ENCODE peak calls at places on chromosomes 12 and 14, in four cellular contexts. X, E, W and T are unnamed samples.

GRCh38 chr14:80164991-80165390 is 46.3 kb downstream of the DIO2 start:
- DNase-seq in X (no peak), E (no peak), W (no peak), T (no peak)

GRCh38 chr12:132491349-132491663 is 1.4 kb downstream of the FBRSL1 start:
- DNase-seq in X (no peak), E (no peak), W (no peak), T (no peak)

GRCh38 chr12:89960011-89960507 is 251.4 kb upstream of the ATP2B1 start:
- DNase-seq in E (no peak), W (no peak), X (no peak), T (no peak)

GRCh38 chr12:1611775-1612174 is 17.3 kb upstream of the WNT5B start:
- DNase-seq in E (no peak), W (no peak), X (no peak), T (no peak)

GRCh38 chr12:20370001-20370381 is 1.7 kb downstream of the PDE3A start:
- DNase-seq in E (no peak), W (no peak), X (no peak), T (no peak)

GRCh38 chr12:4353785-4354208 is 25.7 kb downstream of the FGF23 start:
- DNase-seq in E (no peak), X (no peak), W (no peak), T (no peak)

GRCh38 chr14:65910108-65910507 is 497.6 kb downstream of the FUT8 start:
- DNase-seq in W (no peak), X (no peak), E (no peak), T (no peak)

GRCh38 chr12:6650832-6651231 is 3.6 kb upstream of the ACRBP start:
- DNase-seq in X (no peak), W (no peak), E (no peak), T (no peak)

GRCh38 chr14:22890416-22890815 is 7.4 kb downstream of the REM2 start:
- DNase-seq in X (no peak), W (no peak), E (no peak), T (no peak)

GRCh38 chr12:21893924-21894323 is 47.3 kb downstream of the ABCC9 start:
- DNase-seq in X (no peak), E (no peak), W (no peak), T (no peak)

GRCh38 chr12:132904718-132905328 is 17.4 kb upstream of the CHFR start:
- DNase-seq in W (no peak), X (peak), E (peak), T (peak)

DNA sequence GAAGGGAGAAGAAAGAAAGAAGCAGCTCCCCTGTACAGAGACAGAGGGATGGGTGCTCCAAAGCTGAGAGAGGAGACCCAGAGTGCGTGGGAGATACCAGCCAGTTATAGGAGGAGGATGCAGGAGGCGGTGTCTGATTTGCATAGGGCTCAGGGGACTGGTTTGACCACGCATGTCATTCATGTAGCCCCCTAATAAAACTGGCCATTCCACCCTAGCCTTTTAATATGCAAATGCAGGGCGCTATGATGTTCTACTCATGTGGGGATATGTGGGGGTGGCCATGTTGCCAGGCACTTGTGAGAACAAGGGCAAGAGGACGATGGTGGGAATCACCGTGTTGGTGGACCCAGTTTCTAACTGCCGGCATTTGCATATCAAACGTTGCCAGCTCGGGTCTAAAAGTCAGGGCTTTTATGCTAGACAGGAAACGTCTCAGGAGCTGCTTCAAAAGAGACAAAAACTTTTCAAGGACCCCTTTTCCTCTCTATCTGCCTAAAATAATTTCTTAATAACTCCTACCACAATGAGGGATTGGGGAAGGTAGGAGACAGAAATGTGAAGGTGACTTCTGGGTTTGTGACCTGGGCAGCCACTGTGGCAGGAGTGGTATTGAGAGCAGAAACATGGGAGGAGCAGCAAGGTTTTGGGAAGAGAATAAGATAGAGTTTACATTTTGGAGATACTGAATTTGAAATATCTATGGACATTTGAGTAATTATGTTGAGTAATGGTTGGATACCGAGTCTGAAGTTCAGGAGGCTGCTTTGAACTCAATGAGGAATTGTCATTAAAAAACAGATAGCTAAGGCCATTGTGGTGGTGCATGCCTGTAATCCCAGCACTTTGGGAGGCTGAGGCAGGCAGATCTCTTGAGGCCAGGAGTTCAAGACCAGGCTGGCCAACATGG is 2.2 kb upstream of the ATXN3 start:
- DNase-seq in W (no peak), X (peak), E (no peak), T (no peak)
- TF ChIP-seq POLR2AphosphoS5 in W (no peak), X (peak), E (no peak), T (no peak)

DNA sequence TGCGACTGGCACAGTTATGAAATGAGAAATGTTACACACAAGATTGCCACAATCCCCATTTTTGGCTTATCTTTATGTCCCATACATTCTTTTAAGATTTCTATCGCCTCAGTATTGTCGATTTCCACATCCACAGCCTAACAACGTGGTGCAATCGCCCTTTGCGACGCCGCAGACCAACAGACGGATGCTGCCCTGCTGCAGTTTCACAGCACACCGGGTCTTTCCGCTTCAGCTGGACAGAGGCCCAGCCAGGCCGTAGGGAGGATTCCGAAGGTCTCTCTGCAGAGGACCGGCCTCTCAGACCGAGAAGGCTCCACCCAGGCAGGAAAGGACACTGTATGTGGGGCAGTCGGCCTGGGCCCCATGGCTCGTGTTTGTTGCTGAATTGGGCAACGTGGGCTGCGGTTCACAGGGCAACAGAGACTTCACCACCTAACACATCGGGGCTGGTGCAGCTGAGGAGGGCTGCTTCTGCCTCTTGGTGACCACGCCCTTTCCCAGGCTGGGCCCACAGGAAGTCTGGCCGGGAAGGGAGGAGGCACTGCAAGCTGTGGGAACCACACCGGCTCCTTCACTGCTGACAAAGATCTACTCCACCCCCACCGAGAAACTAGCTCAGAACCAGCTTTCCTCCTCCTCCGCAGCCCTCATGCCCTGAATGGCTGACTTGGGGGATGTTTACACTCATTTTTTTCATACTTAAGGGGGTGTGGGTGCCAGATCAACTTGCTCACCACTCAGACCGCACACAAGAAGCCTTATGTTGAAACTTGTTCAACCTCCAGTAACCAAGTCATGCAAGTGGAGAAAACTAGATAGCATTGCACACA is 32.9 kb upstream of the MDM1 start:
- DNase-seq in E (peak), X (peak), W (peak), T (peak)
- TF ChIP-seq POLR2AphosphoS5 in E (peak), X (no peak), W (peak), T (peak)

GRCh38 chr14:55047301-55048053 is 4.0 kb upstream of the MAPK1IP1L start:
- DNase-seq in W (no peak), E (no peak), X (no peak), T (no peak)
- TF ChIP-seq POLR2AphosphoS5 in W (no peak), E (no peak), X (no peak), T (no peak)

DNA sequence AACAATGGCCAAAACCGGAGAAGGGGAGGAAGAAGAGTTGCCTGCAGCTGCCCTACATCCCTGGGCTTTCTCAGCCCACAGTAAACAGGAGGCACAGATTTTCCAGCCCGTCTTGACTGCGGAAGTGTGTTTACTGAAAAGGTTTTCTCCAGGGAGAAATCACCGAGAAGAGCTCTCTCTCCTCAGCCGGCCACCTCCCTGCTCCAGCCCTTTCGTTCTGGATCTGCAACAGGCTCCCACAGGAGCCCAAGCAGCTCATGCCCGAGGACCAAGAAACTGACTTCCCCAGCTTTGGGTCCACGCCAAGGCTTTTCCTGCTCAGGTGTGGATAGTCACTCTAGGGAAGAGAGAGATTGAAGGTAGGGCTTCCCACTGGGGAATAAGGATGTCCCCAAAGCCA is 61.7 kb downstream of the BCL11B start:
- DNase-seq in E (no peak), W (no peak), X (no peak), T (no peak)
- TF ChIP-seq POLR2AphosphoS5 in E (no peak), W (no peak), X (no peak), T (no peak)

DNA sequence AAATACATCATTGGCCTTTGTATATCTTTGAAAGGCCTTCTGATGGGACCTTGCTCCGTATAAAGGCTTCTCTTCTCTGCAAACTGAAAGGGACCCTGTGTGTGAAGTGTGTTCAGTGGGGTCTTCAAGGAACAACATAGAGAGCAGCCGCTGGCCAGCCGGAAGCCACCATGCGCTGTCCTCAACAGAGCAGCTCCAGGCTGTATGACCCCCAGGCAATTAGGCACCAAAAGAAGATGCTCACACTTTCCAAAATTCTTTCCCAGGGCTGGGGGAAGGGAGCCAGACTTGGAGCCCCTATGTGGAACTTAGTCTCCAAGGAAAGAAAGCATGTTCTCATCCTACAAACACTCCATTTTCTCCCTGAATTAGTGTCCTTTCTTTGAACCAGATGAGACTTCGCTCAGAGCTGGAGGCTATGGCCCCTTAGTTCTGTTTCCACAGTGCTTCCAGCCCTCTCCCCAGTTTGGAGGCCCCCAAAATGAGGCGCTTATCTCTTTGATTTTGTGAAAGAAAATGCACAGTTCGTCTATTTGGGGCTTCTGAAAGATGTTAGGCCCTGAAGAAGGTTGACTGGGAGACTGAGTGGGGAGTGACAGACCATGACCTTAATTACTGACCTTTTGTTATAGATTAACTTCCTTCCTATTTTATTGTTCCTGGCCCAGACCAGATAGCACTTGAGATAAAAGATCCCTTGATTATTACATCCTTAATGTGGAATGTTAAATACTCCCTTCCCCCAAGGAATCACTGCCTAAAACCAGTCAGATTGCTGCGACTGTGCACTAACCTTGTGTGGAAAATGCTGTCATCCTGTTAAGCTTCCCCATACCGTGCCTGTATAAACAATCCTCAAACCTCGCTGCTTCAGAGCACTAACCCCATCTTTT is 128.3 kb upstream of the FGD4 start:
- DNase-seq in X (no peak), W (no peak), E (no peak), T (no peak)
- TF ChIP-seq POLR2AphosphoS5 in X (no peak), W (no peak), E (no peak), T (no peak)

DNA sequence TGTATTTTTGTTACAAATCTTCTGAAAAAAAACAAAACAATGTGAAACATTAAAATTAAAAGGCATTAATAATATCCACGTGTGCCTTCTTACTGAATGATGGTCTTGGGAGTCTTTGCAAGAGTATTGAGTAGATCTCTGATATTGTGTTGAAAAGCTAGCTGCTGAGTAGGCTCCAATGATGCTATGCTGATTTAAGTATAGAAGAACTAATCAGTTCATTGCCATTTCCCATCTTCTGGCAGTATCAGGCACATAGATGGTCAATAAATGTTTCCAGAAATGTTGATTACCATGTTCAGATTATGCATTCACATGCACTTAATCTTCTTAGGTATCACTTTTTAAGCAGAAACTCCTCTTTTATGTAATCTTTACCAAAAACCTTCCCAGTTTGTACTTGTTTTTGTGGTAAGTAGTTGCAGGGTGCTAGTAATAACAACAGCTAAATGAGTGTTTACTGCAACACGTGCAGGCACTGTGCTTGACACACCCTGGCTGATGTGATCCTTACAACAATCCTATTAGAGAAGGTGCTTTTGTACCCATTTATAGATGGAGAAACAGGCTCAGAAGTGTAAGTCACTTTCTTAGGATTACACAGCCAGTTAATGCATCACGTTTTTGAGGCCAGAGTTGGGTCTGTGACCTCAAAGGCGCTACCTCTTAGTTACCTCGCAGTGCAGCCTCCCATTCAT is 46.8 kb downstream of the EID3 start:
- DNase-seq in X (no peak), W (no peak), E (no peak), T (no peak)
- TF ChIP-seq POLR2AphosphoS5 in X (no peak), W (no peak), E (no peak), T (no peak)

GRCh38 chr14:77314043-77314442 is 6.6 kb downstream of the POMT2 start:
- DNase-seq in W (no peak), X (no peak), E (no peak), T (no peak)
- TF ChIP-seq POLR2AphosphoS5 in W (no peak), X (no peak), E (peak), T (no peak)

GRCh38 chr12:84811291-84811690 is 101.3 kb downstream of the SLC6A15 start:
- DNase-seq in E (no peak), W (no peak), X (no peak), T (no peak)

GRCh38 chr12:84804691-84805473 is 107.7 kb downstream of the SLC6A15 start:
- DNase-seq in X (no peak), E (no peak), W (no peak), T (no peak)

GRCh38 chr12:84807249-84807648 is 105.3 kb downstream of the SLC6A15 start:
- DNase-seq in X (no peak), E (no peak), W (no peak), T (no peak)

GRCh38 chr12:84803661-84804060 is 108.9 kb downstream of the SLC6A15 start:
- DNase-seq in X (no peak), W (no peak), E (no peak), T (no peak)

GRCh38 chr12:84805474-84805858 is 107.1 kb downstream of the SLC6A15 start:
- DNase-seq in E (no peak), X (no peak), W (no peak), T (no peak)
- TF ChIP-seq POLR2AphosphoS5 in E (no peak), X (no peak), W (no peak), T (no peak)